ENCODE peak calls at places on chromosomes 16 and 17, in ten cellular contexts. X, Z, G, W, M, D, B, P, O and K are unnamed samples.

GRCh38 chr17:7043195-7043543 is 723 bp downstream of the SLC16A11 start:
- DNase-seq in M (no peak), W (no peak), D (no peak), G (no peak), X (no peak), O (no peak), P (no peak), Z (no peak), B (no peak), K (no peak)

GRCh38 chr16:785563-786535 is 2.3 kb downstream of the RPUSD1 start:
- DNase-seq in Z (peak), M (peak), P (peak), B (peak), G (peak), O (no peak), W (no peak), X (peak), D (no peak), K (peak)

GRCh38 chr17:31724026-31724425 is 135.0 kb downstream of the COPRS start:
- DNase-seq in P (no peak), Z (no peak), O (peak), M (no peak), W (no peak), B (no peak), G (peak), X (no peak), D (peak), K (no peak)

GRCh38 chr17:80790021-80790765 is 201.4 kb upstream of the CHMP6 start:
- DNase-seq in B (no peak), G (no peak), P (no peak), D (no peak), W (no peak), X (peak), M (no peak), Z (no peak), O (no peak), K (peak)

GRCh38 chr17:17443173-17443572 is 33.6 kb upstream of the MED9 start:
- DNase-seq in W (no peak), D (no peak), P (no peak), M (no peak), B (no peak), Z (no peak), O (no peak), X (no peak), G (no peak), K (no peak)

GRCh38 chr17:38507921-38508569 is 79.8 kb downstream of the ARHGAP23 start:
- DNase-seq in X (no peak), B (no peak), M (no peak), W (no peak), Z (no peak), P (no peak), D (no peak), O (no peak), G (peak), K (no peak)

GRCh38 chr16:77721752-77722314 is 481 bp upstream of the NUDT7 start:
- DNase-seq in W (no peak), X (no peak), B (no peak), M (no peak), O (no peak), D (no peak), Z (no peak), P (no peak), G (no peak), K (no peak)

GRCh38 chr17:79700574-79700973 is 30.2 kb upstream of the ENPP7 start:
- DNase-seq in P (no peak), W (no peak), B (no peak), M (peak), G (no peak), O (no peak), D (no peak), Z (no peak), X (no peak), K (no peak)

GRCh38 chr16:56980792-56981724 is 8.3 kb upstream of the NLRC5 start:
- DNase-seq in M (no peak), O (no peak), B (no peak), X (no peak), G (no peak), Z (no peak), D (no peak), W (no peak), P (no peak), K (peak)

GRCh38 chr16:58243528-58244004 is 45.7 kb upstream of the CSNK2A2 start:
- DNase-seq in G (no peak), P (no peak), X (no peak), M (no peak), O (no peak), W (no peak), Z (no peak), B (no peak), D (no peak), K (peak)

GRCh38 chr16:25256821-25257503 is 683 bp downstream of the ZKSCAN2 start:
- DNase-seq in Z (no peak), B (peak), G (no peak), W (no peak), M (peak), O (no peak), X (no peak), P (no peak), D (no peak), K (no peak)

GRCh38 chr16:89999831-90000574 is 19.3 kb downstream of the DBNDD1 start:
- DNase-seq in P (no peak), D (no peak), G (no peak), W (no peak), M (no peak), Z (no peak), B (no peak), X (no peak), O (no peak), K (no peak)

GRCh38 chr17:66474258-66474657 is 171.8 kb downstream of the PRKCA start:
- DNase-seq in X (no peak), Z (no peak), B (no peak), D (no peak), P (no peak), O (no peak), G (no peak), W (no peak), M (no peak), K (no peak)

GRCh38 chr16:12176051-12176450 is 199.5 kb downstream of the SNX29 start:
- DNase-seq in X (no peak), G (no peak), B (no peak), M (no peak), P (no peak), D (no peak), O (no peak), Z (no peak), W (no peak), K (no peak)

GRCh38 chr17:69320908-69321238 is 6.1 kb downstream of the ABCA5 start:
- DNase-seq in W (no peak), O (no peak), X (no peak), D (no peak), B (no peak), P (no peak), G (no peak), Z (no peak), M (no peak), K (no peak)

GRCh38 chr17:37774508-37774907 is 29.6 kb upstream of the HNF1B start:
- DNase-seq in X (no peak), G (no peak), M (no peak), Z (no peak), O (no peak), B (no peak), W (no peak), D (no peak), P (no peak), K (peak)

GRCh38 chr17:5585814-5586558 is 1.7 kb upstream of the NLRP1 start:
- DNase-seq in Z (no peak), X (no peak), M (no peak), D (peak), G (no peak), P (no peak), W (no peak), B (no peak), O (no peak), K (peak)

GRCh38 chr17:77558846-77559626 is 399.5 kb upstream of the TNRC6C start:
- DNase-seq in G (no peak), W (no peak), M (no peak), B (no peak), O (no peak), P (no peak), X (no peak), D (no peak), Z (no peak), K (no peak)

GRCh38 chr17:17494499-17495447 is 1.4 kb downstream of the RASD1 start:
- DNase-seq in O (no peak), X (no peak), B (peak), D (no peak), W (no peak), Z (peak), P (peak), M (no peak), G (peak), K (peak)

DNA sequence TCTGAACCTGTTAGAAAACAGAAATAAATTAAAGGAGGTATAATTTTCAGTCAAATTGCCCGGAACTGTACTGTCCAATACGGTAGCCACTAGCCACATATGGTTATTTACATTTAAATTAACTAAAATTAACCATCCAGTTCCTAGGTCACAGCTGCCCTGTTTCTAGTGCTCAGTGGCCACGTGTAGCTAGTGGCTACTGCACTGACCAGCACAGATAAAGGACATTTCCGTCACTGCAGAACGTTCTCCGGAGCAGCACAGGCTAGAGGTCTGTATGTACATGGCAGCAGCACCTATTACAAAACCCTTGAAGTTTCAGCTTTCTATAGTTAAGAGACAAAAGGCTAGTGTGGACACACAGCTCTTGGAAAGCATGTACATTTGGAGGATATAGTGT is 33.7 kb downstream of the CPSF4L start:
- DNase-seq in B (no peak), O (no peak), W (no peak), D (no peak), G (no peak), M (no peak), X (no peak), P (no peak), Z (no peak), K (no peak)
- H3K4me3 ChIP-seq in B (no peak), O (no peak), W (no peak), D (no peak), G (no peak), M (no peak), X (no peak), P (no peak), Z (no peak), K (no peak)

GRCh38 chr16:66300037-66300436 is 66.5 kb upstream of the CDH5 start:
- DNase-seq in G (no peak), W (no peak), P (no peak), X (no peak), O (no peak), M (no peak), B (no peak), D (no peak), Z (no peak), K (no peak)

GRCh38 chr16:66298571-66299120 is 67.8 kb upstream of the CDH5 start:
- DNase-seq in O (no peak), X (no peak), M (no peak), P (no peak), B (no peak), Z (no peak), G (no peak), W (no peak), D (no peak), K (no peak)

GRCh38 chr16:66299349-66299748 is 67.1 kb upstream of the CDH5 start:
- DNase-seq in G (no peak), M (no peak), B (no peak), W (no peak), O (no peak), P (no peak), D (no peak), Z (no peak), X (no peak), K (no peak)

GRCh38 chr16:66298006-66298405 is 68.5 kb upstream of the CDH5 start:
- DNase-seq in B (no peak), G (no peak), W (no peak), M (no peak), X (peak), P (no peak), O (no peak), D (no peak), Z (no peak), K (no peak)

DNA sequence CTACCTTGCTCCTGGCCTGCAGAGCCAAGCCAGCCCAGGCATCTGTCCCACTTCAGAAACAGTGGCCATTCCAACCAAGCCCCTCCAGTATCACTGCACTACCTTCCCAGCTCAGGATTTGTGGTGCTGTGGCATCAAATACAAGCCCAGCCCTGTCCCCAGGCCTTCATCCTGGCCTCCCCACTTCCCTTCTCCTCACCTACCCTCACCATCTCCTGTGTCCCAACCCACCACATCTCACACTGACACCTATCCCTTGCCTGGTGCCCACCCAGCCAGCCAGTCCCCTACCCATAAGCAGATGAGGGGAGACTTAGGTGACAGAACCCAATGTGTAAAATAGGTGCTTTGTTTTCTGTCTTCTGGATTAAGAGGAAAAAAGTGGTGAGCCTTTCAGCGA is 66.0 kb upstream of the CDH5 start:
- DNase-seq in X (peak), M (no peak), P (no peak), B (no peak), O (no peak), G (no peak), W (no peak), D (no peak), Z (no peak), K (no peak)
- H3K4me3 ChIP-seq in X (no peak), M (no peak), P (no peak), B (no peak), O (no peak), G (no peak), W (no peak), D (no peak), Z (no peak), K (no peak)

DNA sequence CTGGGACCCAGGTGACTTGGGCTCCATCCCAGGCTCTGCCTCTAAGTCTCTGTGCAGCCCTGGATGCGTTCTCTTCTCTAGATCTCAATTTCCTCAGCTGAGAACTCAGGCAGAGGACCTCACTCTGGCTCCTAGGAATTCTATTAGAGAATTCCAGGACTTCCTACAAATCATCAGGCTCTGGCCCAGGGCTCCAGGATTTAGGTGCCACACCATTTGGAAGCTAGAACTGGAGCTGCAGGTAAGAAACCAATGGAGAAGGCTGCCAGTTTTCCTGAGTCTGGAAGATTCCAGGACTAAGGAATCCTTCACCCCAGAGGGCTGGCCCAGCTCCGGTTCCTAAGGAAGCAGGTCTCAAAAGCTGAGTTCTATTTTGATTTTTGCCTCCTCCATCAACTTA is 189.8 kb upstream of the CDH5 start:
- DNase-seq in O (no peak), X (no peak), G (no peak), B (no peak), P (no peak), D (no peak), M (no peak), Z (no peak), W (no peak), K (no peak)
- H3K4me3 ChIP-seq in O (no peak), X (no peak), G (no peak), B (no peak), P (no peak), D (no peak), M (no peak), Z (no peak), W (no peak), K (no peak)

GRCh38 chr16:30472328-30472942 is at the start of gene ITGAL:
- DNase-seq in G (no peak), W (no peak), M (no peak), Z (peak), O (no peak), D (no peak), P (peak), X (peak), B (peak), K (peak)
- H3K4me3 ChIP-seq in G (no peak), W (no peak), M (no peak), Z (peak), O (no peak), D (no peak), P (peak), X (peak), B (no peak), K (peak)

GRCh38 chr17:10843806-10844205 is 5.9 kb upstream of the PIRT start:
- DNase-seq in B (peak), W (no peak), G (peak), P (no peak), X (no peak), M (no peak), O (no peak), Z (peak), D (no peak), K (no peak)
- H3K4me3 ChIP-seq in B (no peak), W (no peak), G (no peak), P (no peak), X (no peak), M (no peak), O (no peak), Z (no peak), D (no peak), K (no peak)

DNA sequence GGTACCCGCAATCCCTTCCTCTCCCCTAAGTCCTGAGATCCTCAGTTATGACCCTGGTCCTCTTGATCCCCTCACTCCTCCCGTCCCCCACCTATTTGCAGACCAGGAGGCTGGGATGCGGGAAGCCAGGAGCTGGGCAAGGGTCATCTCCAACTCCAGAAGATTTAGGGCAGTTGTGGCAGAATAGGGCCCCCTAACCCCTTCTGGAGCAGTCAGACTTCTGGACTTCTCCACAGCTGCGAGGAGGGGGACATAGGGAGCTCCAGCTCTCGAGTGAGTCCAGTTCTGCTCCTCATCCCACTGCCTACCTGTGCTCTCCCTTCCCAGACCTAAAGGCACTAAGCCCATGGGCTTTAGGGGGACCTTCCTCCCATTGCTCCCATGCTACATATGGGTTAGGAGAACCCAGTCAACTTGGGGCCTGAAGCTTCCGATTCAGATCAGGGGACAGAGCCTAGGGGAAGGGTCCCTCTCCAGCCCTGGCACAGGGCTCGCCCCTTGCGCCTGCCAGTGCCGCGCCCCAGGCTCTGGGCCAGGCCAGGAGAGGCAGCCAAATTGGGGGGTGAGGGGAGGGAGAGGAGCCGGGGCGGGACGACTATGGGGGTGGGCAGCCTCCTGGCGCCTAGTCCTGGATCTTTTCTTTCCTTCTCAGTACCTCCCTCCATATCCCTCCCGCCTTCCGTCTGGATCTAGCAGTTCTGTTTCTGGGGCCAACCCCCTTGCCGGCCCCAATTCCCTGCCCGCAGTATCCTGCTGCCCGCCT is 1.4 kb downstream of the WNK4 start:
- DNase-seq in Z (peak), B (peak), D (no peak), W (no peak), O (no peak), G (peak), X (no peak), P (no peak), M (no peak), K (no peak)
- H3K4me3 ChIP-seq in Z (peak), B (peak), D (peak), W (no peak), O (peak), G (peak), X (no peak), P (no peak), M (no peak), K (no peak)

GRCh38 chr17:45226620-45227019 is 4.9 kb downstream of the FMNL1 start:
- DNase-seq in B (no peak), P (no peak), X (no peak), G (no peak), M (no peak), D (no peak), O (no peak), W (no peak), Z (no peak), K (no peak)
- H3K4me3 ChIP-seq in B (no peak), P (peak), X (peak), G (no peak), M (peak), D (no peak), O (no peak), W (no peak), Z (peak), K (peak)

GRCh38 chr17:58382108-58382884 is 30.3 kb upstream of the SUPT4H1 start:
- DNase-seq in Z (no peak), G (no peak), D (no peak), B (no peak), M (no peak), O (no peak), P (no peak), X (no peak), W (no peak), K (peak)
- H3K4me3 ChIP-seq in Z (no peak), G (no peak), D (no peak), B (no peak), M (no peak), O (no peak), P (no peak), X (no peak), W (no peak), K (no peak)

GRCh38 chr16:31025344-31025743 is 8.0 kb upstream of the STX4 start:
- DNase-seq in X (no peak), W (no peak), O (no peak), P (no peak), B (no peak), D (no peak), G (no peak), M (no peak), Z (no peak), K (no peak)

GRCh38 chr16:31033709-31034492 is 543 bp downstream of the STX4 start:
- DNase-seq in B (peak), Z (peak), D (peak), X (peak), G (peak), O (peak), W (peak), M (peak), P (peak), K (peak)

GRCh38 chr16:31032736-31033708 is at the start of gene STX4:
- DNase-seq in G (peak), P (peak), Z (peak), D (peak), W (peak), X (peak), B (peak), M (peak), O (peak), K (peak)

GRCh38 chr16:31023627-31024226 is 9.6 kb upstream of the STX4 start:
- DNase-seq in Z (no peak), O (no peak), P (no peak), M (no peak), X (no peak), B (no peak), G (no peak), W (no peak), D (no peak), K (no peak)

GRCh38 chr16:31029272-31029671 is 4.1 kb upstream of the STX4 start:
- DNase-seq in W (no peak), P (no peak), D (no peak), M (no peak), X (no peak), B (no peak), G (no peak), O (no peak), Z (no peak), K (no peak)
- H3K4me3 ChIP-seq in W (no peak), P (no peak), D (no peak), M (no peak), X (no peak), B (no peak), G (no peak), O (no peak), Z (no peak), K (no peak)

GRCh38 chr17:14797801-14798200 is 467.3 kb downstream of the PMP22 start:
- DNase-seq in D (no peak), B (no peak), Z (no peak), X (no peak), O (no peak), P (no peak), W (no peak), G (no peak), M (no peak), K (no peak)

GRCh38 chr17:14794961-14795360 is 470.2 kb downstream of the PMP22 start:
- DNase-seq in Z (no peak), X (no peak), D (no peak), P (no peak), W (no peak), O (no peak), B (no peak), M (no peak), G (no peak), K (no peak)

GRCh38 chr17:14793237-14793636 is 471.9 kb downstream of the PMP22 start:
- DNase-seq in D (peak), M (no peak), O (no peak), Z (no peak), W (no peak), G (no peak), B (no peak), X (no peak), P (no peak), K (no peak)

GRCh38 chr17:14792751-14793150 is 472.4 kb downstream of the PMP22 start:
- DNase-seq in G (peak), W (no peak), P (no peak), O (peak), Z (no peak), B (no peak), D (no peak), M (no peak), X (no peak), K (no peak)

GRCh38 chr17:14797021-14797420 is 468.1 kb downstream of the PMP22 start:
- DNase-seq in Z (no peak), O (no peak), W (no peak), D (no peak), G (no peak), P (no peak), M (no peak), B (no peak), X (no peak), K (no peak)
- H3K4me3 ChIP-seq in Z (no peak), O (no peak), W (no peak), D (no peak), G (no peak), P (no peak), M (no peak), B (no peak), X (no peak), K (no peak)